ENCODE peak calls at places on chromosomes 2 and 18, in ten cellular contexts. V is GM23248; F is CD4-positive, CD25-positive, alpha-beta regulatory T cell; W is mammary epithelial cell; A is heart left ventricle; G is right lobe of liver; I is neuronal stem cell; J is lung; C is HCT116; Q is adrenal gland. E is an unnamed sample.

GRCh38 chr18:37563810-37564511 is 1.6 kb downstream of the CELF4 start:
- DNase-seq in V (no peak), F (no peak), W (no peak), A (no peak), G (no peak), I (no peak), J (no peak), C (no peak), Q (no peak), E (no peak)

GRCh38 chr18:7116001-7116831 is 1.4 kb downstream of the LAMA1 start:
- DNase-seq in V (peak; percentile 50), F (no peak), W (peak; percentile 48), A (no peak), G (no peak), I (peak; percentile 69), J (no peak), C (no peak), Q (no peak), E (no peak)

GRCh38 chr2:136389809-136390208 is 271.9 kb upstream of the CXCR4 start:
- DNase-seq in V (no peak), F (no peak), W (no peak), A (no peak), G (no peak), I (no peak), J (no peak), C (no peak), Q (no peak), E (no peak)

GRCh38 chr2:10274983-10275802 is 27.5 kb upstream of the HPCAL1 start:
- DNase-seq in V (no peak), F (no peak), W (no peak), A (no peak), G (no peak), I (no peak), J (no peak), C (no peak), Q (peak; percentile 52), E (no peak)

GRCh38 chr2:72859831-72860262 is 27.4 kb upstream of the SPR start:
- DNase-seq in V (peak; percentile 67), F (peak; percentile 55), W (peak; percentile 75), A (peak; percentile 38), G (peak; percentile 37), I (peak; percentile 57), J (peak; percentile 72), C (peak; percentile 77), Q (peak; percentile 74), E (peak; percentile 64)

GRCh38 chr2:181122601-181123000 is 142.2 kb downstream of the UBE2E3 start:
- DNase-seq in V (no peak), F (no peak), W (no peak), A (no peak), G (no peak), I (no peak), J (no peak), C (no peak), Q (no peak), E (no peak)

GRCh38 chr2:222993920-222994650 is 57.9 kb upstream of the KCNE4 start:
- DNase-seq in V (peak; percentile 97), F (no peak), W (no peak), A (peak; percentile 91), G (no peak), I (no peak), J (peak; percentile 46), C (no peak), Q (peak; percentile 84), E (peak; percentile 59)

GRCh38 chr2:121368841-121369240 is 83.8 kb upstream of the TFCP2L1 start:
- DNase-seq in V (peak; percentile 54), F (no peak), W (no peak), A (no peak), G (no peak), I (no peak), J (no peak), C (no peak), Q (no peak), E (no peak)

GRCh38 chr2:29844713-29845320 is 76.6 kb downstream of the ALK start:
- DNase-seq in V (peak; percentile 67), F (no peak), W (no peak), A (no peak), G (no peak), I (no peak), J (no peak), C (no peak), Q (no peak), E (no peak)

GRCh38 chr18:62977512-62977911 is 262.2 kb downstream of the PHLPP1 start:
- DNase-seq in V (no peak), F (no peak), W (no peak), A (no peak), G (no peak), I (no peak), J (no peak), C (no peak), Q (no peak), E (no peak)

GRCh38 chr2:182368446-182368845 is 58.4 kb downstream of the PDE1A start:
- DNase-seq in V (peak; percentile 78), F (no peak), W (peak; percentile 24), A (no peak), G (no peak), I (no peak), J (no peak), C (no peak), Q (no peak), E (no peak)

GRCh38 chr2:216113572-216113971 is 4.4 kb downstream of the XRCC5 start:
- DNase-seq in V (no peak), F (no peak), W (no peak), A (no peak), G (no peak), I (no peak), J (no peak), C (no peak), Q (no peak), E (no peak)

GRCh38 chr18:59699750-59700534 is 2.7 kb upstream of the CCBE1 start:
- DNase-seq in V (no peak), F (no peak), W (peak; percentile 52), A (no peak), G (no peak), I (no peak), J (no peak), C (no peak), Q (peak; percentile 8), E (no peak)

GRCh38 chr2:5123597-5124196 is 568.5 kb upstream of the SOX11 start:
- DNase-seq in V (no peak), F (no peak), W (no peak), A (no peak), G (no peak), I (no peak), J (no peak), C (no peak), Q (no peak), E (no peak)

DNA sequence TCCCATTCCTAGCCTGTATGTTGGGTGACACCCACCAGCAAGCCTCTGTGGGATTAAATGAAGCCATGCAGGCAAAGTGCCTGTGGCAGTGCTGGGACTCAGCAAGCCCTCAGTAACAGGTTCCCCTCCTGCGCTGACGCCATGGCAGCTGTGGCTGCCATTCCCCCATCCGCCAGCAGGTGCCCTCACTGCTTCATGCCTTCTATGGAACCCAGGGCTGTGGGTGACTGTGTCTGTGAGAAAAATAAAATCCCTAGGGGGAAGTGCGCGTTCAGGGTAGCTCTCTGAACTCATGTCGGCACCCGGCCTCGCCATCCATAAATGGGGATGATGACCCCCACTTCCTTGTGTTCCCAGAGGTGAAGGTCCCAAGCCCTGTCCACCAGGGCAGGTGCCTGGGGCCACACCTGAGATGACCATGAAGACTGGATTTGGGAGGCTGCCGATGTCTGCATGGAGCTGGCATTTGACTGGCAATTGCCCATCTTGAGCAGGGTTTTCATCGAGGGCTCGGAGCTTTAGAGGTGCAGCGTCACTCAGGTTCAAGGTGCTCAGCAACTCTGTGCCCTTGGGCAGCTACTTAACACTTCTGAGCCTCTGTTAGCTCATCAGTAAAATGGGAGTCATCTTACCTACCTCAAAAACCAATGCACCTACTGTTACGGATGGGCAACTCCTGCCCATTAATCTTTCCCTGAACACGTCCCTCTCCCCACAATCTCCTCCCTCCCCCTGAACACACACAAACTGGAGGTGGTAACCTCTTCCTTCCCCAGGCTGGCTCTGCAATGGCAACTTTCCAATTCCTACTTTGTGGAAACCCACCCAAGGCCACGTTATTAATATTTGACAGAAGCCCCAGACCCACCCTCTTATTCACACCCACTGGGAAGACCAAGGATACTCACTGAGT is 2.9 kb upstream of the MAL start:
- DNase-seq in V (peak; percentile 77), F (peak; percentile 83), W (peak; percentile 53), A (peak; percentile 70), G (peak; percentile 53), I (peak; percentile 61), J (peak; percentile 76), C (peak; percentile 34), Q (peak; percentile 70), E (peak; percentile 88)
- H3K4me3 ChIP-seq in V (no peak overlapping the region), F (peak overlapping the region; percentile 47), W (no peak overlapping the region), A (no peak overlapping the region), G (no peak overlapping the region), I (no peak overlapping the region), J (no peak overlapping the region), C (no peak overlapping the region), Q (no peak overlapping the region), E (no peak overlapping the region)

GRCh38 chr2:170743530-170744239 is 26.5 kb upstream of the ERICH2 start:
- DNase-seq in V (no peak), F (no peak), W (no peak), A (no peak), G (no peak), I (no peak), J (no peak), C (no peak), Q (no peak), E (no peak)
- H3K27ac ChIP-seq in V (no peak overlapping the region), F (no peak overlapping the region), W (no peak overlapping the region), A (no peak overlapping the region), G (peak overlapping the region; percentile 32), I (no peak overlapping the region), J (no peak overlapping the region), C (no peak overlapping the region), Q (no peak overlapping the region), E (no peak overlapping the region)

DNA sequence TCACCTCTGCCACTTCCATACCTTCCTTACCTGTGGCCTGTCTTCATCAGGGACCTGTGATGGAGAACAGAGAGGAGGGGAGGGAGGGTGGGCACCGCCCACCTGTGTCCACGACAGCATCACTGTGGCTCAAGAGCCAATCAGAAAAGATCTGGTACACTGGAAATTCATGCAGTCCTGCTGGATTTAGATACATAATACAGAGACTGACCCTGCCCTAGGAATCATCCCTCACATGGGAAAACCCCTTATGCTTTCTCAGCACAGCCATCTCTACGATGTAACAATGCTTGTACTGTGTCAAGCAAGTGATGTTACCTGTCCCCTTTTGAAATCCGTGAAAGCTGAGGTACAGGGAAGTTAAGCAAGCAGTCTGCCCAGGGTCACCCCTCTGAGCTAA is 145.6 kb upstream of the EPAS1 start:
- DNase-seq in V (no peak), F (no peak), W (peak; percentile 78), A (no peak), G (no peak), I (no peak), J (no peak), C (no peak), Q (no peak), E (no peak)
- H3K4me3 ChIP-seq in V (no peak overlapping the region), F (no peak overlapping the region), W (no peak overlapping the region), A (no peak overlapping the region), G (no peak overlapping the region), I (no peak overlapping the region), J (no peak overlapping the region), C (no peak overlapping the region), Q (no peak overlapping the region), E (no peak overlapping the region)

DNA sequence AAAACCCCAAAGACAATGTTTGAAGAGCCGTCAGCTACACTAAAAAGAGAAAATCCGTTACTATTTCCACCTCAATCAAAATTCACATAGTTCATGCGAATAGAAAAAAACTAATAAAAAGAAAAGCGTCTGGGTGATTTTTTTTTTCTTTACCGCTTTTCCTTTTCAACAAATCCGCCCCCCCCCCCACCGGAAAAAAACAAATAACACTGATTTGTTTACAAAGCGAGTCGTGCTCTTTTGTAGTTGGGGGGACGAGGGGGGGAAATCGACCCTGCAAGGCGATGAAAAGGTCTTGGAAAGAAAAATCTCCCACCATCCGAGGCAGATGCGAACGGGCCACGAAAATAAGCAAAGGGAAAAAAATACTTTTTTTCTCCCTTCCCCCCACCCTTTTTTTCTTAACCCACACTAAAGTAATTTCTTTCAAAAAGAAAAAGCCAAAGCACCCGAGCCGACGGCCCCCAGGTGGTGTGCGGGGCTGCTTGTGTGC is 640 bp downstream of the ZNF521 start:
- DNase-seq in V (peak; percentile 40), F (no peak), W (no peak), A (no peak), G (no peak), I (peak; percentile 51), J (no peak), C (no peak), Q (peak; percentile 28), E (no peak)
- H3K27ac ChIP-seq in V (peak overlapping the region; percentile 86), F (no peak overlapping the region), W (no peak overlapping the region), A (peak overlapping the region; percentile 91), G (peak overlapping the region; percentile 35), I (peak overlapping the region; percentile 97), J (peak overlapping the region; percentile 90), C (no peak overlapping the region), Q (peak overlapping the region; percentile 91), E (peak overlapping the region; percentile 12)

E was measured in pancreas.